ENCODE peak calls at places on chromosomes 4 and X, in four cellular contexts. O, D, Z and G are unnamed samples.

GRCh38 chrX:9019151-9019550 is 14.8 kb downstream of the FAM9B start:
- DNase-seq in Z (no peak), O (no peak), D (no peak), G (no peak)

GRCh38 chr4:26303008-26303407 is 17.8 kb upstream of the RBPJ start:
- DNase-seq in D (no peak), O (no peak), Z (no peak), G (no peak)

GRCh38 chr4:22389240-22389871 is 126.5 kb downstream of the ADGRA3 start:
- DNase-seq in D (no peak), O (peak), Z (peak), G (peak)

GRCh38 chr4:110087116-110087708 is 111.2 kb downstream of the ELOVL6 start:
- DNase-seq in O (no peak), D (no peak), Z (no peak), G (no peak)

GRCh38 chrX:66616944-66617343 is 21.9 kb downstream of the EDA2R start:
- DNase-seq in D (no peak), Z (no peak), O (no peak), G (no peak)

GRCh38 chrX:46912673-46913491 is 661 bp downstream of the JADE3 start:
- DNase-seq in Z (no peak), D (no peak), O (peak), G (peak)

GRCh38 chrX:24876782-24877315 is 138.9 kb downstream of the ARX start:
- DNase-seq in O (no peak), Z (no peak), D (no peak), G (no peak)

GRCh38 chr4:116733368-116733767 is 352.0 kb downstream of the TRAM1L1 start:
- DNase-seq in D (no peak), Z (no peak), O (no peak), G (no peak)

GRCh38 chr4:53100801-53101581 is 238.9 kb downstream of the RASL11B start:
- DNase-seq in Z (no peak), O (no peak), D (no peak), G (no peak)

GRCh38 chr4:124970011-124970410 is 257.5 kb upstream of the ANKRD50 start:
- DNase-seq in O (no peak), D (no peak), Z (no peak), G (no peak)

GRCh38 chr4:177508662-177509061 is 66.4 kb upstream of the AGA start:
- DNase-seq in D (no peak), O (no peak), Z (no peak), G (no peak)

GRCh38 chrX:65926095-65927019 is 113.5 kb downstream of the VSIG4 start:
- DNase-seq in D (peak), O (peak), Z (peak), G (no peak)

GRCh38 chrX:56804867-56805266 is 75.8 kb downstream of the NBDY start:
- DNase-seq in D (no peak), Z (no peak), O (no peak), G (no peak)

GRCh38 chr4:138113819-138114415 is 128.2 kb downstream of the SLC7A11 start:
- DNase-seq in O (no peak), Z (no peak), D (no peak), G (no peak)

GRCh38 chr4:163523791-163524365 is 29.4 kb downstream of the TMA16 start:
- DNase-seq in O (no peak), D (no peak), Z (no peak), G (no peak)

GRCh38 chr4:118954246-118954645 is 65.6 kb downstream of the SYNPO2 start:
- DNase-seq in D (no peak), O (no peak), Z (no peak), G (no peak)

GRCh38 chrX:134840370-134840769 is 150.4 kb upstream of the SMIM10 start:
- DNase-seq in O (no peak), Z (no peak), D (no peak), G (no peak)

GRCh38 chr4:42133006-42133405 is 19.4 kb downstream of the BEND4 start:
- DNase-seq in D (no peak), Z (no peak), O (no peak), G (no peak)

GRCh38 chr4:172096771-172097170 is 283.6 kb downstream of the GALNTL6 start:
- DNase-seq in D (no peak), Z (no peak), O (no peak), G (no peak)

GRCh38 chrX:71599965-71600364 is 18.3 kb downstream of the CXCR3 start:
- DNase-seq in D (no peak), O (no peak), Z (no peak), G (no peak)

GRCh38 chr4:26191353-26191752 is 129.5 kb upstream of the RBPJ start:
- DNase-seq in Z (no peak), O (no peak), D (no peak), G (no peak)

GRCh38 chr4:144090744-144091143 is 49.8 kb downstream of the GYPA start:
- DNase-seq in O (no peak), Z (no peak), D (no peak), G (no peak)

GRCh38 chrX:148380614-148381561 is 119.5 kb upstream of the AFF2 start:
- DNase-seq in Z (peak), O (no peak), D (peak), G (no peak)

GRCh38 chrX:115553171-115553570 is 7.8 kb upstream of the PLS3 start:
- DNase-seq in O (no peak), Z (no peak), D (no peak), G (no peak)

GRCh38 chrX:151870603-151871002 is 42.1 kb upstream of the MAGEA4 start:
- DNase-seq in Z (no peak), O (no peak), D (no peak), G (no peak)

DNA sequence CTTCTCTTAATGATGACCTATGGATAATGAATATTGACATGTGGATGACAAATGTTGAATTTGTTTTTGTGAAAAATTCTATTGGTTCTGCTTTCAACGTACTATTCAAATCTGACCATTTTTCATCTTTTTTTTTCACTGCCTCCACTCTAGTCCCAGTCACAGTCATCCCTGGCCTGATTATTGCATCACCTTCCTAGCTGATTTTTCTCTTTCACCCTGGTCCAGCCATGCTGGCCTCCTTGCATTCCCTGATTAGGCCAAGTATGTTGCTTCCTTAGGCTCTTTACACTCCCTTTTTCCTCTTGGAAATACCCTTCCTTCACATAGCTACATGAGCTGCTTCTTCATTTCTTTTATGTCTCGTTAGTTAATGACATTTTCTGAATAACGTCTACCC is 58.1 kb upstream of the MAP9 start:
- DNase-seq in O (no peak), D (no peak), Z (no peak), G (no peak)
- TF ChIP-seq SPI1 in O (no peak), D (no peak), Z (no peak), G (no peak)

GRCh38 chrX:1417921-1418875 is 26.3 kb upstream of the SLC25A6 start:
- DNase-seq in O (no peak), D (no peak), Z (no peak), G (no peak)
- TF ChIP-seq POLR2AphosphoS5 in O (no peak), D (no peak), Z (no peak), G (no peak)

DNA sequence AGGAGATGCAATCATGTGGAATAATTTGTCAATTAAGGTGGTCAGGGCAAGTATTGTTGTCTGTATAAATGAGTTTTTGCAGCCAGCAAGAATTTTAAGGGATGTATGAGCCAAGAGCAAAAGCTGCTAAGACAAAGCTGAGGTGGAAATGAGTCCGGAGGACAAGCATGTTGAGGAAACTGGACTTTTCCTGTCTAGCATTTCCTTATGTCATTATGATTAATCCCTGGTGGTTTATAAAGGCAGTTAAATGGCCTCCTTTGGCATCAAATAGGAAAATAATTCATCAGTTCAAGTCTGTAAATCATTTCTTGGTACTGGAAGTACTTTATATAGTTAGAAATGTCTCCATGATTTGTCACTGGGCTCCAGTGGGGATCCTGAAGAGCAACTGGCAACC is 61.6 kb upstream of the TEX13A start:
- DNase-seq in O (no peak), D (no peak), Z (no peak), G (no peak)
- TF ChIP-seq SPI1 in O (no peak), D (no peak), Z (no peak), G (no peak)

GRCh38 chr4:69757464-69757863 is 3.0 kb downstream of the SULT1B1 start:
- DNase-seq in Z (no peak), D (no peak), O (no peak), G (no peak)

GRCh38 chr4:69759189-69759604 is 1.2 kb downstream of the SULT1B1 start:
- DNase-seq in D (no peak), Z (no peak), O (no peak), G (no peak)

GRCh38 chr4:69764311-69764710 is 3.9 kb upstream of the SULT1B1 start:
- DNase-seq in D (no peak), Z (no peak), O (no peak), G (no peak)

GRCh38 chr4:69763233-69763632 is 2.8 kb upstream of the SULT1B1 start:
- DNase-seq in O (no peak), D (no peak), Z (no peak), G (no peak)

GRCh38 chr4:69760455-69760854 is at the start of gene SULT1B1:
- DNase-seq in O (no peak), D (no peak), Z (no peak), G (no peak)
- TF ChIP-seq POLR2AphosphoS5 in O (no peak), D (no peak), Z (no peak), G (no peak)

DNA sequence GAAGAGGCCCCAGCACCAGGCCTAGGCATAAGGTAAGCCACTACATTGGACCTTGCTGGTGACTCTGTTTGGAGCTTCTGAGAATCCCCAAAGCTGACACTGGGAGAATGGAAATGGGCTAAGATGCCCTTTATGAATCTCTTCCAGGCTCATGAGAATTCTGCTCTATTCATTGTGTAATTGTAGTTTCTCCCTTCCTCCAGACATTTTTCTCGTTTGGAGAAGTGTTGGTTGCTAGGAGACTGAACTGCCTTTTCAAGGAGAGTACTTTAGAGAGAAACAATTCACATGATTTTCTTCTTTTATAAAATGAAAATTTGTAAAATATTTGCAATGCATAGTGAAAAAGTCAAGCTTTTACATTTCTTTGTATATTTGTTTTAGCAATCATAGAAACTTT is 24.7 kb upstream of the DCHS2 start:
- DNase-seq in Z (no peak), O (no peak), D (no peak), G (no peak)
- TF ChIP-seq SPI1 in Z (no peak), O (no peak), D (no peak), G (no peak)

DNA sequence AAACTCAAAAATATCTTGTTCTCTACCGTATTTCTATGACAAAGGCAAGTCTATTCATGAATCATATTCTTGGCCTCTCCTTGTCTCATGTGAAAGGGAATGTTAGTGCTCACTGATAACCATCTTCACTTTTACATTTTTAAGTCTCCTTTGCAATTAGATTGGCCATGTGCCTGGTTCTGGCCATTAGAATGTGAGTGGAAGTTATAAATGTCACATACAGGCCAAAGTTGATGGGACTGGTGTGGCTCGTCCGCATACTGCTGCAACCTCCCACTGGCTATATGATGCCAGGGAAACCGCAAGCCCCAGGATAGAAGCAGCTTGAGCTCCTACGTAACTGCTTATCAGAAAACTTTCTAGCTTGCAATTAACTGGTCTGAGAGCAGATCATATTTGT is 86.1 kb downstream of the MAGEC1 start:
- DNase-seq in O (no peak), D (no peak), Z (no peak), G (no peak)
- TF ChIP-seq POLR2AphosphoS5 in O (no peak), D (no peak), Z (no peak), G (no peak)

DNA sequence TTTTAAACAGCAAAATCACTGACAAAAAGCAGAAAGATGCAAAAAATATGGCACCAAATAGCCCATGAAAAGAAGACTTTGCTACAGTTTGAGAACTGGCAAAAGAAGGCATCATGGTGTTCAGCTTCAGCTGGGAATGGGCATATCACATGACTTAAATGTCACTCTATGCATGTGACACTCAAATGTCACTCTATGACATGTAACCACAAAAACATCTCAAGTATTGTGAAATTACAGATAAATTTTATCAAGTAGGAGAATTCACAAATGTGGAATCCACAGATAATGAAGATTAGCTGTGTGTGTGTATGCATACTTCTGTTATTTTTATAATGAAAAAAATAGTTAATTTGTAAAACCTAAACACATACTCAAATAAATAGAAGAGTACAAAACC is 81.9 kb downstream of the ATP10D start:
- DNase-seq in Z (peak), D (no peak), O (no peak), G (no peak)
- TF ChIP-seq SPI1 in Z (no peak), D (no peak), O (no peak), G (no peak)